ENCODE peak calls at places on chromosomes 5 and 9, in seven cellular contexts. One of them, this sample, is unnamed.

GRCh38 chr9:1083325-1083913 is 33.3 kb downstream of the DMRT2 start:
- DNase-seq in type B pancreatic cell: peak; percentile 72
- DNase-seq in upper lobe of right lung: no peak
- DNase-seq in heart left ventricle: peak; percentile 18
- DNase-seq in nephron progenitor cell: peak; percentile 53
- DNase-seq in A549: peak; percentile 15
- DNase-seq in epithelial cell of proximal tubule: no peak
- DNase-seq in this sample: no peak

GRCh38 chr5:92687793-92688467 is 893.1 kb downstream of the NR2F1-AS1 start:
- DNase-seq in upper lobe of right lung: no peak
- DNase-seq in nephron progenitor cell: no peak
- DNase-seq in heart left ventricle: no peak
- DNase-seq in A549: peak; percentile 3
- DNase-seq in type B pancreatic cell: no peak
- DNase-seq in epithelial cell of proximal tubule: no peak
- DNase-seq in this sample: no peak

GRCh38 chr9:98974994-98975712 is 31.4 kb downstream of the COL15A1 start:
- DNase-seq in upper lobe of right lung: peak; percentile 93
- DNase-seq in nephron progenitor cell: peak; percentile 94
- DNase-seq in type B pancreatic cell: peak; percentile 90
- DNase-seq in epithelial cell of proximal tubule: no peak
- DNase-seq in heart left ventricle: peak; percentile 85
- DNase-seq in A549: peak; percentile 86
- DNase-seq in this sample: peak; percentile 93

GRCh38 chr5:6712136-6712581 is 1.1 kb upstream of the TENT4A start:
- DNase-seq in type B pancreatic cell: peak; percentile 75
- DNase-seq in upper lobe of right lung: peak; percentile 79
- DNase-seq in A549: peak; percentile 49
- DNase-seq in nephron progenitor cell: peak; percentile 61
- DNase-seq in epithelial cell of proximal tubule: no peak
- DNase-seq in heart left ventricle: peak; percentile 42
- DNase-seq in this sample: peak; percentile 85

GRCh38 chr9:112866662-112867274 is 23.9 kb downstream of the SLC46A2 start:
- DNase-seq in upper lobe of right lung: no peak
- DNase-seq in type B pancreatic cell: no peak
- DNase-seq in nephron progenitor cell: no peak
- DNase-seq in epithelial cell of proximal tubule: peak; percentile 77
- DNase-seq in A549: no peak
- DNase-seq in heart left ventricle: no peak
- DNase-seq in this sample: no peak

GRCh38 chr5:172413601-172414000 is 40.7 kb downstream of the SH3PXD2B start:
- DNase-seq in upper lobe of right lung: no peak
- DNase-seq in epithelial cell of proximal tubule: no peak
- DNase-seq in A549: no peak
- DNase-seq in type B pancreatic cell: no peak
- DNase-seq in heart left ventricle: no peak
- DNase-seq in nephron progenitor cell: no peak
- DNase-seq in this sample: no peak

GRCh38 chr9:71795097-71795807 is 26.9 kb upstream of the CEMIP2 start:
- DNase-seq in heart left ventricle: no peak
- DNase-seq in epithelial cell of proximal tubule: no peak
- DNase-seq in A549: no peak
- DNase-seq in upper lobe of right lung: no peak
- DNase-seq in type B pancreatic cell: no peak
- DNase-seq in nephron progenitor cell: no peak
- DNase-seq in this sample: no peak

GRCh38 chr5:78835176-78835575 is 149.9 kb downstream of the ARSB start:
- DNase-seq in epithelial cell of proximal tubule: no peak
- DNase-seq in nephron progenitor cell: no peak
- DNase-seq in A549: no peak
- DNase-seq in heart left ventricle: no peak
- DNase-seq in upper lobe of right lung: no peak
- DNase-seq in type B pancreatic cell: no peak
- DNase-seq in this sample: no peak

GRCh38 chr5:143514915-143515314 is 111.4 kb upstream of the NR3C1 start:
- DNase-seq in epithelial cell of proximal tubule: no peak
- DNase-seq in heart left ventricle: no peak
- DNase-seq in A549: no peak
- DNase-seq in upper lobe of right lung: no peak
- DNase-seq in nephron progenitor cell: no peak
- DNase-seq in type B pancreatic cell: no peak
- DNase-seq in this sample: no peak

GRCh38 chr9:115456515-115456914 is 338.6 kb upstream of the TNC start:
- DNase-seq in A549: no peak
- DNase-seq in epithelial cell of proximal tubule: no peak
- DNase-seq in nephron progenitor cell: no peak
- DNase-seq in heart left ventricle: no peak
- DNase-seq in upper lobe of right lung: no peak
- DNase-seq in type B pancreatic cell: no peak
- DNase-seq in this sample: no peak

GRCh38 chr5:176183321-176184074 is 54.7 kb upstream of the SIMC1 start:
- DNase-seq in heart left ventricle: no peak
- DNase-seq in nephron progenitor cell: peak; percentile 27
- DNase-seq in A549: no peak
- DNase-seq in epithelial cell of proximal tubule: no peak
- DNase-seq in type B pancreatic cell: no peak
- DNase-seq in upper lobe of right lung: no peak
- DNase-seq in this sample: peak; percentile 68
- TF ChIP-seq CTCF in heart left ventricle: no peak
- TF ChIP-seq CTCF in nephron progenitor cell: no peak
- TF ChIP-seq CTCF in A549: no peak
- TF ChIP-seq CTCF in epithelial cell of proximal tubule: no peak
- TF ChIP-seq CTCF in type B pancreatic cell: no peak
- TF ChIP-seq CTCF in upper lobe of right lung: no peak
- TF ChIP-seq CTCF in this sample: no peak

GRCh38 chr5:44085083-44085482 is 304.1 kb downstream of the FGF10 start:
- DNase-seq in nephron progenitor cell: no peak
- DNase-seq in epithelial cell of proximal tubule: no peak
- DNase-seq in heart left ventricle: no peak
- DNase-seq in upper lobe of right lung: no peak
- DNase-seq in A549: no peak
- DNase-seq in type B pancreatic cell: no peak
- DNase-seq in this sample: no peak
- TF ChIP-seq CTCF in nephron progenitor cell: no peak
- TF ChIP-seq CTCF in epithelial cell of proximal tubule: no peak
- TF ChIP-seq CTCF in heart left ventricle: no peak
- TF ChIP-seq CTCF in upper lobe of right lung: no peak
- TF ChIP-seq CTCF in A549: no peak
- TF ChIP-seq CTCF in type B pancreatic cell: no peak
- TF ChIP-seq CTCF in this sample: no peak

GRCh38 chr9:101731429-101731828 is 7.0 kb downstream of the GRIN3A start:
- DNase-seq in type B pancreatic cell: no peak
- DNase-seq in nephron progenitor cell: no peak
- DNase-seq in heart left ventricle: no peak
- DNase-seq in upper lobe of right lung: no peak
- DNase-seq in epithelial cell of proximal tubule: no peak
- DNase-seq in A549: no peak
- DNase-seq in this sample: no peak

DNA sequence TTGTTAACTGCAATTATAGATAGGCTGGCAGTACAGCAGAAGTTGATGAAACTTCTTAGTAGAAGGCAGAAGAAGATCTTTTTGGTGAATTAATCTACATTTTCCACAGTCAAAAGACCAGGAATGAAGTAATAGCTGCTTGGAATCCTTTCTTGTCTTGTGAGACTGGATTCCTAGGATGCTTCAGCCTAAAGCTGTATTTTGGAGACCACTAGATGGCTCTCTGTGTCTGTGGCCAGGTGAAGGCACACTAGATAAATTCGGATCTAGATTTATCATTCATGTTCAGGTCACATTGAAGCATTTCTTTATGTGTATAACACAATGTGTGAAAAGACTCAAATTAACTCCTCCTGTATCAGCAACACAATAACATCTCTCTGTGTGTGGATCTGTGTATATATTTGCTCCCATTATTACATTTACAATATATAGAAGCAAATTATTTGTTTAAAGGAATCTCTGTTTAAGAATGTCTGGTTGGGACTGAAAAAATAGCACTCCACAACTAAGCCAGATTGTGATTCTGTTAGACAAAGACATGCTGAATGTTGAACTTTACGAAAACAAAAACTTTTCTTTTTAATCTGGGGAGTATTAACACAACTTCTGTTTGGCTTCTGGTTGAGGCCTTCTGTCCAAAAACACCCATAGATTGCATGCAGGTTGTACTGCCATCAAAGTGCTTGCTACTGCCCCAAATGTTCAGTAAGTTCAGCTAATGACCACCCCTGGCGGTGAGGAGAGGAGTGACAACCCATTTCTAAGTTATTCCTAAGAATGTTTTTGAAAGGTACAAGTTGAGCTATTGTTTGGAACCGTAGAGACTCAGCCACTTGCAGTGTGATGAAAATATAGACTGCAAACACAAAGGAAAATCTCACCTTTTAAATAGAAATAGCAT is 10.6 kb downstream of the GRIN3A start:
- DNase-seq in type B pancreatic cell: no peak
- DNase-seq in heart left ventricle: no peak
- DNase-seq in A549: peak; percentile 13
- DNase-seq in epithelial cell of proximal tubule: no peak
- DNase-seq in upper lobe of right lung: no peak
- DNase-seq in nephron progenitor cell: peak; percentile 28
- DNase-seq in this sample: no peak
- TF ChIP-seq CTCF in type B pancreatic cell: peak; percentile 65
- TF ChIP-seq CTCF in heart left ventricle: peak; percentile 39
- TF ChIP-seq CTCF in A549: peak; percentile 52
- TF ChIP-seq CTCF in epithelial cell of proximal tubule: peak; percentile 71
- TF ChIP-seq CTCF in upper lobe of right lung: peak; percentile 47
- TF ChIP-seq CTCF in nephron progenitor cell: peak; percentile 51
- TF ChIP-seq CTCF in this sample: peak; percentile 51

DNA sequence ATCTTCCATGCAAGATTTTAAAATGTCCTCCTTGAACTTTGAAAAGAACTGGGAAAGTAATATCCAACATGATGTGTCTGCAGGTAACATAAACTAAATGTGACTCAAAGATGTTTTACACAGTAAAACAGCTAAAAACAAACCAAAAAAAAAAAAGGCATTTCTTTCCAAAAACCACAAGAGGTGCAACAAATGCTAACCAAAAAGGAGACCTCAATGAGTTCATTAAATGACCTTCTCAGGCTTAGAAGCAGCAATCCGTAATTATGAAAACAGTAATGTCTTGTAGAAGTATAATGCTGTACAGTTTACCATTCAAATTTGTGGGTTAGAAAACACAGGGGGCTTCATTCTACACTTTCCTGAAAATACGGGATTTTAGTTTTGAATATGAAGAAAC is 2.5 kb downstream of the RNF145 start:
- DNase-seq in heart left ventricle: no peak
- DNase-seq in epithelial cell of proximal tubule: no peak
- DNase-seq in type B pancreatic cell: no peak
- DNase-seq in nephron progenitor cell: no peak
- DNase-seq in A549: no peak
- DNase-seq in upper lobe of right lung: no peak
- DNase-seq in this sample: no peak
- TF ChIP-seq CTCF in heart left ventricle: no peak
- TF ChIP-seq CTCF in epithelial cell of proximal tubule: no peak
- TF ChIP-seq CTCF in type B pancreatic cell: no peak
- TF ChIP-seq CTCF in nephron progenitor cell: no peak
- TF ChIP-seq CTCF in A549: no peak
- TF ChIP-seq CTCF in upper lobe of right lung: no peak
- TF ChIP-seq CTCF in this sample: no peak

GRCh38 chr5:136780518-136780917 is 415.2 kb upstream of the TRPC7 start:
- DNase-seq in A549: no peak
- DNase-seq in type B pancreatic cell: no peak
- DNase-seq in upper lobe of right lung: no peak
- DNase-seq in epithelial cell of proximal tubule: no peak
- DNase-seq in heart left ventricle: no peak
- DNase-seq in nephron progenitor cell: no peak
- DNase-seq in this sample: no peak
- TF ChIP-seq CTCF in A549: peak; percentile 28
- TF ChIP-seq CTCF in type B pancreatic cell: no peak
- TF ChIP-seq CTCF in upper lobe of right lung: no peak
- TF ChIP-seq CTCF in epithelial cell of proximal tubule: peak; percentile 18
- TF ChIP-seq CTCF in heart left ventricle: no peak
- TF ChIP-seq CTCF in nephron progenitor cell: no peak
- TF ChIP-seq CTCF in this sample: peak; percentile 10

This sample was measured in osteocyte.